ENCODE peak calls at places on chromosome 1, in ten cellular contexts. F is smooth muscle cell of the brain vasculature; J is stimulated activated CD4-positive, alpha-beta T cell treated with anti-CD3 and anti-CD28 coated beads, Interleukin-1b, Interleukin-23, amount 100 ng/mL, for 4 hours; L is substantia nigra; A is activated CD8-positive, alpha-beta memory T cell treated with anti-CD3 and anti-CD28 coated beads, Interleukin-2, amount 50 U/mL, for 48 hours; B is endodermal cell; U is Peyer's patch; V is fibroblast of mammary gland; G is activated T-helper 1 cell treated with Interleukin-2 at 50 U/mL for 16 hours; N is fibroblast of the conjunctiva. H is an unnamed sample.

GRCh38 chr1:79982218-79982617 is 975.7 kb upstream of the ADGRL4 start:
- DNase-seq in V (peak; percentile 89), U (no peak), N (peak; percentile 75), G (no peak), A (no peak), F (no peak), B (no peak), L (no peak), J (no peak), H (peak; percentile 92)

GRCh38 chr1:91130256-91130985 is 108.6 kb upstream of the ZNF644 start:
- DNase-seq in V (no peak), G (no peak), A (no peak), J (no peak), U (no peak), B (no peak), F (no peak), N (no peak), L (no peak), H (no peak)

GRCh38 chr1:219236933-219237610 is 63.4 kb downstream of the LYPLAL1 start:
- DNase-seq in A (no peak), V (no peak), U (no peak), B (no peak), N (no peak), G (no peak), F (no peak), J (no peak), L (no peak), H (no peak)

GRCh38 chr1:177620636-177621190 is 349.1 kb downstream of the SEC16B start:
- DNase-seq in U (no peak), G (no peak), F (no peak), N (no peak), A (no peak), J (no peak), L (no peak), V (peak; percentile 55), B (no peak), H (no peak)

GRCh38 chr1:2081326-2081885 is 31.2 kb downstream of the PRKCZ start:
- DNase-seq in J (no peak), V (no peak), N (no peak), G (no peak), U (no peak), B (no peak), F (no peak), L (no peak), A (no peak), H (no peak)

GRCh38 chr1:226646026-226646869 is 92.8 kb downstream of the ITPKB start:
- DNase-seq in V (no peak), B (no peak), F (no peak), G (no peak), N (no peak), J (no peak), U (no peak), L (no peak), A (no peak), H (no peak)

GRCh38 chr1:19178734-19179398 is 31.2 kb downstream of the UBR4 start:
- DNase-seq in V (no peak), B (no peak), G (no peak), A (no peak), U (no peak), F (no peak), J (no peak), L (no peak), N (no peak), H (no peak)

GRCh38 chr1:89260575-89261275 is 11.9 kb downstream of the GBP5 start:
- DNase-seq in A (no peak), G (no peak), B (no peak), L (no peak), J (no peak), F (no peak), N (no peak), V (no peak), U (no peak), H (no peak)

GRCh38 chr1:54167422-54168139 is 14.8 kb upstream of the CDCP2 start:
- DNase-seq in V (peak; percentile 68), U (no peak), A (no peak), F (no peak), B (no peak), N (no peak), L (no peak), J (no peak), G (no peak), H (no peak)

GRCh38 chr1:177306981-177307380 is 136.2 kb downstream of the BRINP2 start:
- DNase-seq in J (no peak), L (no peak), F (no peak), B (no peak), V (peak; percentile 51), N (no peak), A (no peak), G (no peak), U (no peak), H (no peak)

GRCh38 chr1:178645157-178645825 is 79.8 kb upstream of the RALGPS2 start:
- DNase-seq in B (peak; percentile 55), A (no peak), V (no peak), U (no peak), F (no peak), G (no peak), J (no peak), N (no peak), L (no peak), H (no peak)

GRCh38 chr1:55057956-55058298 is 18.6 kb downstream of the PCSK9 start:
- DNase-seq in U (no peak), F (no peak), L (no peak), A (peak; percentile 34), J (no peak), G (no peak), N (no peak), B (no peak), V (no peak), H (no peak)

GRCh38 chr1:92482665-92483441 is 3.9 kb downstream of the GFI1 start:
- DNase-seq in U (no peak), G (no peak), F (no peak), B (peak; percentile 82), A (peak; percentile 73), N (no peak), J (peak; percentile 30), V (no peak), L (no peak), H (peak; percentile 13)

GRCh38 chr1:157227700-157228099 is 89.5 kb upstream of the ETV3 start:
- DNase-seq in N (no peak), A (no peak), F (no peak), L (no peak), B (no peak), G (no peak), V (no peak), U (no peak), J (no peak), H (no peak)

GRCh38 chr1:89633745-89634625 is 1.1 kb downstream of the LRRC8C start:
- DNase-seq in A (no peak), L (no peak), J (peak; percentile 15), F (no peak), B (peak; percentile 66), G (no peak), V (peak; percentile 35), N (no peak), U (peak; percentile 31), H (peak; percentile 27)

GRCh38 chr1:46172321-46172720 is 2.6 kb upstream of the TSPAN1 start:
- DNase-seq in A (no peak), B (no peak), N (no peak), V (no peak), F (no peak), L (no peak), U (no peak), J (no peak), G (no peak), H (no peak)

GRCh38 chr1:230713915-230714764 is at the start of gene AGT:
- DNase-seq in V (peak; percentile 87), G (no peak), J (no peak), F (no peak), L (peak; percentile 23), B (no peak), N (peak; percentile 64), A (no peak), U (peak; percentile 21), H (peak; percentile 84)

GRCh38 chr1:33535334-33535733 is 62.9 kb downstream of the ZSCAN20 start:
- DNase-seq in U (no peak), L (no peak), A (no peak), B (no peak), V (no peak), G (no peak), J (no peak), F (no peak), N (no peak), H (no peak)

GRCh38 chr1:213491468-213491867 is 440.4 kb downstream of the RPS6KC1 start:
- DNase-seq in V (no peak), F (no peak), B (no peak), U (no peak), N (no peak), A (no peak), J (no peak), L (no peak), G (no peak), H (no peak)

GRCh38 chr1:160997323-160998038 is 23.5 kb downstream of the F11R start:
- DNase-seq in U (peak; percentile 63), N (peak; percentile 37), A (peak; percentile 66), V (peak; percentile 55), L (no peak), J (peak; percentile 25), B (peak; percentile 89), G (no peak), F (no peak), H (peak; percentile 42)

GRCh38 chr1:43653893-43654292 is 3.9 kb downstream of the KDM4A start:
- DNase-seq in L (no peak), F (no peak), N (no peak), U (no peak), A (no peak), G (no peak), V (no peak), J (no peak), B (no peak), H (no peak)

GRCh38 chr1:78081980-78082860 is 36.5 kb downstream of the GIPC2 start:
- DNase-seq in F (no peak), G (no peak), L (no peak), J (no peak), B (no peak), A (no peak), V (peak; percentile 64), U (no peak), N (no peak), H (peak; percentile 34)

GRCh38 chr1:194935864-194936263 is 1672.4 kb downstream of the KCNT2 start:
- DNase-seq in A (no peak), G (no peak), J (no peak), U (no peak), F (no peak), B (no peak), V (no peak), L (no peak), N (no peak), H (no peak)